ENCODE peak calls at places on chromosomes 2 and 18, in nine cellular contexts. One of them, this sample, is unnamed.

GRCh38 chr2:6073260-6074141 is 381.3 kb downstream of the SOX11 start:
- DNase-seq in activated T-helper 1 cell treated with anti-CD3 and anti-CD28 coated beads, Interleukin-2, amount 50 U/mL, for 16 hours: no peak
- DNase-seq in stimulated activated CD4-positive, alpha-beta T cell treated with anti-CD3 and anti-CD28 coated beads, Interleukin-15, amount 100 ng/mL, for 24 hours: no peak
- DNase-seq in EL: no peak
- DNase-seq in HT-29: no peak
- DNase-seq in COR-L47: peak; percentile 27
- DNase-seq in activated B cell treated with CpG ODN at 0.5 μM for 24 hours: no peak
- DNase-seq in NCI-H1092: peak; percentile 63
- DNase-seq in NCI-H460: no peak
- DNase-seq in this sample: no peak

GRCh38 chr2:162782138-162782537 is 56.4 kb downstream of the KCNH7 start:
- DNase-seq in activated T-helper 1 cell treated with anti-CD3 and anti-CD28 coated beads, Interleukin-2, amount 50 U/mL, for 16 hours: no peak
- DNase-seq in stimulated activated CD4-positive, alpha-beta T cell treated with anti-CD3 and anti-CD28 coated beads, Interleukin-15, amount 100 ng/mL, for 24 hours: no peak
- DNase-seq in EL: no peak
- DNase-seq in HT-29: no peak
- DNase-seq in COR-L47: no peak
- DNase-seq in activated B cell treated with CpG ODN at 0.5 μM for 24 hours: no peak
- DNase-seq in NCI-H1092: no peak
- DNase-seq in NCI-H460: no peak
- DNase-seq in this sample: no peak

GRCh38 chr18:3345885-3346284 is 84.0 kb downstream of the MYL12B start:
- DNase-seq in activated T-helper 1 cell treated with anti-CD3 and anti-CD28 coated beads, Interleukin-2, amount 50 U/mL, for 16 hours: no peak
- DNase-seq in stimulated activated CD4-positive, alpha-beta T cell treated with anti-CD3 and anti-CD28 coated beads, Interleukin-15, amount 100 ng/mL, for 24 hours: no peak
- DNase-seq in EL: no peak
- DNase-seq in HT-29: no peak
- DNase-seq in COR-L47: no peak
- DNase-seq in activated B cell treated with CpG ODN at 0.5 μM for 24 hours: no peak
- DNase-seq in NCI-H1092: no peak
- DNase-seq in NCI-H460: no peak
- DNase-seq in this sample: no peak

GRCh38 chr2:176085120-176085788 is 1.5 kb upstream of the EVX2 start:
- DNase-seq in activated T-helper 1 cell treated with anti-CD3 and anti-CD28 coated beads, Interleukin-2, amount 50 U/mL, for 16 hours: no peak
- DNase-seq in stimulated activated CD4-positive, alpha-beta T cell treated with anti-CD3 and anti-CD28 coated beads, Interleukin-15, amount 100 ng/mL, for 24 hours: no peak
- DNase-seq in EL: no peak
- DNase-seq in HT-29: no peak
- DNase-seq in COR-L47: no peak
- DNase-seq in activated B cell treated with CpG ODN at 0.5 μM for 24 hours: no peak
- DNase-seq in NCI-H1092: no peak
- DNase-seq in NCI-H460: no peak
- DNase-seq in this sample: no peak

GRCh38 chr2:127508025-127508620 is 18.2 kb downstream of the IWS1 start:
- DNase-seq in activated T-helper 1 cell treated with anti-CD3 and anti-CD28 coated beads, Interleukin-2, amount 50 U/mL, for 16 hours: no peak
- DNase-seq in stimulated activated CD4-positive, alpha-beta T cell treated with anti-CD3 and anti-CD28 coated beads, Interleukin-15, amount 100 ng/mL, for 24 hours: no peak
- DNase-seq in EL: peak; percentile 28
- DNase-seq in HT-29: no peak
- DNase-seq in COR-L47: no peak
- DNase-seq in activated B cell treated with CpG ODN at 0.5 μM for 24 hours: no peak
- DNase-seq in NCI-H1092: no peak
- DNase-seq in NCI-H460: peak; percentile 46
- DNase-seq in this sample: no peak

GRCh38 chr2:36562245-36562644 is 35.7 kb downstream of the FEZ2 start:
- DNase-seq in activated T-helper 1 cell treated with anti-CD3 and anti-CD28 coated beads, Interleukin-2, amount 50 U/mL, for 16 hours: no peak
- DNase-seq in stimulated activated CD4-positive, alpha-beta T cell treated with anti-CD3 and anti-CD28 coated beads, Interleukin-15, amount 100 ng/mL, for 24 hours: no peak
- DNase-seq in EL: peak; percentile 83
- DNase-seq in HT-29: peak; percentile 40
- DNase-seq in COR-L47: no peak
- DNase-seq in activated B cell treated with CpG ODN at 0.5 μM for 24 hours: no peak
- DNase-seq in NCI-H1092: no peak
- DNase-seq in NCI-H460: peak; percentile 56
- DNase-seq in this sample: no peak

GRCh38 chr2:113162173-113162572 is 11.6 kb upstream of the PSD4 start:
- DNase-seq in activated T-helper 1 cell treated with anti-CD3 and anti-CD28 coated beads, Interleukin-2, amount 50 U/mL, for 16 hours: no peak
- DNase-seq in stimulated activated CD4-positive, alpha-beta T cell treated with anti-CD3 and anti-CD28 coated beads, Interleukin-15, amount 100 ng/mL, for 24 hours: no peak
- DNase-seq in EL: no peak
- DNase-seq in HT-29: no peak
- DNase-seq in COR-L47: no peak
- DNase-seq in activated B cell treated with CpG ODN at 0.5 μM for 24 hours: no peak
- DNase-seq in NCI-H1092: no peak
- DNase-seq in NCI-H460: no peak
- DNase-seq in this sample: no peak

GRCh38 chr18:37161491-37161890 is 332.6 kb downstream of the KIAA1328 start:
- DNase-seq in activated T-helper 1 cell treated with anti-CD3 and anti-CD28 coated beads, Interleukin-2, amount 50 U/mL, for 16 hours: no peak
- DNase-seq in stimulated activated CD4-positive, alpha-beta T cell treated with anti-CD3 and anti-CD28 coated beads, Interleukin-15, amount 100 ng/mL, for 24 hours: no peak
- DNase-seq in EL: no peak
- DNase-seq in HT-29: no peak
- DNase-seq in COR-L47: no peak
- DNase-seq in activated B cell treated with CpG ODN at 0.5 μM for 24 hours: no peak
- DNase-seq in NCI-H1092: no peak
- DNase-seq in NCI-H460: no peak
- DNase-seq in this sample: no peak

GRCh38 chr2:111226797-111227700 is 106.3 kb downstream of the BCL2L11 start:
- DNase-seq in activated T-helper 1 cell treated with anti-CD3 and anti-CD28 coated beads, Interleukin-2, amount 50 U/mL, for 16 hours: no peak
- DNase-seq in stimulated activated CD4-positive, alpha-beta T cell treated with anti-CD3 and anti-CD28 coated beads, Interleukin-15, amount 100 ng/mL, for 24 hours: no peak
- DNase-seq in EL: peak; percentile 47
- DNase-seq in HT-29: no peak
- DNase-seq in COR-L47: no peak
- DNase-seq in activated B cell treated with CpG ODN at 0.5 μM for 24 hours: no peak
- DNase-seq in NCI-H1092: no peak
- DNase-seq in NCI-H460: peak; percentile 12
- DNase-seq in this sample: no peak

GRCh38 chr2:222952204-222952603 is 91.4 kb downstream of the ACSL3 start:
- DNase-seq in activated T-helper 1 cell treated with anti-CD3 and anti-CD28 coated beads, Interleukin-2, amount 50 U/mL, for 16 hours: no peak
- DNase-seq in stimulated activated CD4-positive, alpha-beta T cell treated with anti-CD3 and anti-CD28 coated beads, Interleukin-15, amount 100 ng/mL, for 24 hours: no peak
- DNase-seq in EL: no peak
- DNase-seq in HT-29: peak; percentile 50
- DNase-seq in COR-L47: peak; percentile 81
- DNase-seq in activated B cell treated with CpG ODN at 0.5 μM for 24 hours: no peak
- DNase-seq in NCI-H1092: peak; percentile 53
- DNase-seq in NCI-H460: no peak
- DNase-seq in this sample: no peak

GRCh38 chr18:250685-251084 is 17.2 kb downstream of the THOC1 start:
- DNase-seq in activated T-helper 1 cell treated with anti-CD3 and anti-CD28 coated beads, Interleukin-2, amount 50 U/mL, for 16 hours: no peak
- DNase-seq in stimulated activated CD4-positive, alpha-beta T cell treated with anti-CD3 and anti-CD28 coated beads, Interleukin-15, amount 100 ng/mL, for 24 hours: no peak
- DNase-seq in EL: peak; percentile 36
- DNase-seq in HT-29: no peak
- DNase-seq in COR-L47: no peak
- DNase-seq in activated B cell treated with CpG ODN at 0.5 μM for 24 hours: no peak
- DNase-seq in NCI-H1092: no peak
- DNase-seq in NCI-H460: no peak
- DNase-seq in this sample: no peak

GRCh38 chr18:27750014-27750413 is 426.9 kb downstream of the CDH2 start:
- DNase-seq in activated T-helper 1 cell treated with anti-CD3 and anti-CD28 coated beads, Interleukin-2, amount 50 U/mL, for 16 hours: no peak
- DNase-seq in stimulated activated CD4-positive, alpha-beta T cell treated with anti-CD3 and anti-CD28 coated beads, Interleukin-15, amount 100 ng/mL, for 24 hours: no peak
- DNase-seq in EL: peak; percentile 85
- DNase-seq in HT-29: peak; percentile 20
- DNase-seq in COR-L47: peak; percentile 59
- DNase-seq in activated B cell treated with CpG ODN at 0.5 μM for 24 hours: no peak
- DNase-seq in NCI-H1092: peak; percentile 72
- DNase-seq in NCI-H460: peak; percentile 17
- DNase-seq in this sample: no peak

GRCh38 chr2:62631160-62632085 is 74.1 kb upstream of the EHBP1 start:
- DNase-seq in activated T-helper 1 cell treated with anti-CD3 and anti-CD28 coated beads, Interleukin-2, amount 50 U/mL, for 16 hours: no peak
- DNase-seq in stimulated activated CD4-positive, alpha-beta T cell treated with anti-CD3 and anti-CD28 coated beads, Interleukin-15, amount 100 ng/mL, for 24 hours: no peak
- DNase-seq in EL: no peak
- DNase-seq in HT-29: no peak
- DNase-seq in COR-L47: no peak
- DNase-seq in activated B cell treated with CpG ODN at 0.5 μM for 24 hours: no peak
- DNase-seq in NCI-H1092: no peak
- DNase-seq in NCI-H460: no peak
- DNase-seq in this sample: no peak

GRCh38 chr2:225310745-225311144 is 88.8 kb upstream of the NYAP2 start:
- DNase-seq in activated T-helper 1 cell treated with anti-CD3 and anti-CD28 coated beads, Interleukin-2, amount 50 U/mL, for 16 hours: no peak
- DNase-seq in stimulated activated CD4-positive, alpha-beta T cell treated with anti-CD3 and anti-CD28 coated beads, Interleukin-15, amount 100 ng/mL, for 24 hours: no peak
- DNase-seq in EL: no peak
- DNase-seq in HT-29: no peak
- DNase-seq in COR-L47: peak; percentile 6
- DNase-seq in activated B cell treated with CpG ODN at 0.5 μM for 24 hours: no peak
- DNase-seq in NCI-H1092: peak; percentile 41
- DNase-seq in NCI-H460: no peak
- DNase-seq in this sample: no peak

GRCh38 chr2:3302421-3302750 is 75.2 kb downstream of the EIPR1 start:
- DNase-seq in activated T-helper 1 cell treated with anti-CD3 and anti-CD28 coated beads, Interleukin-2, amount 50 U/mL, for 16 hours: no peak
- DNase-seq in stimulated activated CD4-positive, alpha-beta T cell treated with anti-CD3 and anti-CD28 coated beads, Interleukin-15, amount 100 ng/mL, for 24 hours: no peak
- DNase-seq in EL: no peak
- DNase-seq in HT-29: no peak
- DNase-seq in COR-L47: no peak
- DNase-seq in activated B cell treated with CpG ODN at 0.5 μM for 24 hours: no peak
- DNase-seq in NCI-H1092: no peak
- DNase-seq in NCI-H460: no peak
- DNase-seq in this sample: no peak

GRCh38 chr2:173161516-173161915 is 85.9 kb downstream of the MAP3K20 start:
- DNase-seq in activated T-helper 1 cell treated with anti-CD3 and anti-CD28 coated beads, Interleukin-2, amount 50 U/mL, for 16 hours: no peak
- DNase-seq in stimulated activated CD4-positive, alpha-beta T cell treated with anti-CD3 and anti-CD28 coated beads, Interleukin-15, amount 100 ng/mL, for 24 hours: no peak
- DNase-seq in EL: no peak
- DNase-seq in HT-29: no peak
- DNase-seq in COR-L47: no peak
- DNase-seq in activated B cell treated with CpG ODN at 0.5 μM for 24 hours: no peak
- DNase-seq in NCI-H1092: no peak
- DNase-seq in NCI-H460: no peak
- DNase-seq in this sample: no peak

GRCh38 chr18:12597775-12598174 is 60.1 kb downstream of the SPIRE1 start:
- DNase-seq in activated T-helper 1 cell treated with anti-CD3 and anti-CD28 coated beads, Interleukin-2, amount 50 U/mL, for 16 hours: no peak
- DNase-seq in stimulated activated CD4-positive, alpha-beta T cell treated with anti-CD3 and anti-CD28 coated beads, Interleukin-15, amount 100 ng/mL, for 24 hours: no peak
- DNase-seq in EL: peak; percentile 97
- DNase-seq in HT-29: no peak
- DNase-seq in COR-L47: no peak
- DNase-seq in activated B cell treated with CpG ODN at 0.5 μM for 24 hours: no peak
- DNase-seq in NCI-H1092: no peak
- DNase-seq in NCI-H460: peak; percentile 61
- DNase-seq in this sample: no peak

GRCh38 chr2:20415511-20415918 is 31.4 kb upstream of the RHOB start:
- DNase-seq in activated T-helper 1 cell treated with anti-CD3 and anti-CD28 coated beads, Interleukin-2, amount 50 U/mL, for 16 hours: no peak
- DNase-seq in stimulated activated CD4-positive, alpha-beta T cell treated with anti-CD3 and anti-CD28 coated beads, Interleukin-15, amount 100 ng/mL, for 24 hours: no peak
- DNase-seq in EL: no peak
- DNase-seq in HT-29: peak; percentile 26
- DNase-seq in COR-L47: no peak
- DNase-seq in activated B cell treated with CpG ODN at 0.5 μM for 24 hours: no peak
- DNase-seq in NCI-H1092: no peak
- DNase-seq in NCI-H460: no peak
- DNase-seq in this sample: no peak

GRCh38 chr2:146412625-146413024 is 1432.2 kb upstream of the ACVR2A start:
- DNase-seq in activated T-helper 1 cell treated with anti-CD3 and anti-CD28 coated beads, Interleukin-2, amount 50 U/mL, for 16 hours: no peak
- DNase-seq in stimulated activated CD4-positive, alpha-beta T cell treated with anti-CD3 and anti-CD28 coated beads, Interleukin-15, amount 100 ng/mL, for 24 hours: peak; percentile 6
- DNase-seq in EL: no peak
- DNase-seq in HT-29: peak; percentile 12
- DNase-seq in COR-L47: no peak
- DNase-seq in activated B cell treated with CpG ODN at 0.5 μM for 24 hours: no peak
- DNase-seq in NCI-H1092: no peak
- DNase-seq in NCI-H460: no peak
- DNase-seq in this sample: no peak